ENCODE peak calls at places on chromosomes 7 and 10, in four cellular contexts. H, I, D and Y are unnamed samples.

GRCh38 chr10:112202561-112203241 is 19.1 kb upstream of the GPAM start:
- DNase-seq in H (no peak), I (no peak), D (no peak), Y (no peak)

GRCh38 chr10:71078454-71079145 is 133.8 kb upstream of the UNC5B start:
- DNase-seq in H (no peak), I (peak; percentile 2), D (no peak), Y (peak; percentile 38)

GRCh38 chr10:23196915-23197314 is 4.8 kb downstream of the PTF1A start:
- DNase-seq in H (no peak), I (no peak), D (no peak), Y (no peak)

GRCh38 chr10:112622786-112623185 is 175.8 kb downstream of the VTI1A start:
- DNase-seq in H (no peak), I (no peak), D (no peak), Y (no peak)

GRCh38 chr10:78768041-78768569 is 300.7 kb upstream of the ZMIZ1 start:
- DNase-seq in H (no peak), I (no peak), D (no peak), Y (no peak)

GRCh38 chr7:106679153-106679931 is 18.4 kb upstream of the CCDC71L start:
- DNase-seq in H (no peak), I (no peak), D (no peak), Y (peak; percentile 57)

GRCh38 chr7:158976468-158976848 is 120.1 kb downstream of the DYNC2I1 start:
- DNase-seq in H (no peak), I (no peak), D (no peak), Y (no peak)

GRCh38 chr10:49622426-49623425 is 8.9 kb downstream of the CHAT start:
- DNase-seq in H (no peak), I (no peak), D (no peak), Y (peak; percentile 23)

GRCh38 chr10:124864421-124865193 is 63.0 kb downstream of the ABRAXAS2 start:
- DNase-seq in H (no peak), I (peak; percentile 26), D (no peak), Y (no peak)

GRCh38 chr10:114862456-114862855 is 40.9 kb downstream of the FHIP2A start:
- DNase-seq in H (no peak), I (no peak), D (no peak), Y (no peak)

GRCh38 chr10:104324931-104325330 is 13.3 kb downstream of the ITPRIP start:
- DNase-seq in H (no peak), I (no peak), D (no peak), Y (no peak)

GRCh38 chr10:112967200-112967599 is 17.2 kb downstream of the TCF7L2 start:
- DNase-seq in H (no peak), I (no peak), D (no peak), Y (no peak)

GRCh38 chr10:50991496-50992355 is 82.6 kb upstream of the PRKG1 start:
- DNase-seq in H (peak; percentile 64), I (peak; percentile 10), D (no peak), Y (no peak)

GRCh38 chr7:15643000-15643705 is 43.3 kb downstream of the MEOX2 start:
- DNase-seq in H (no peak), I (no peak), D (no peak), Y (no peak)

GRCh38 chr7:81690251-81690650 is 79.6 kb downstream of the HGF start:
- DNase-seq in H (no peak), I (peak; percentile 4), D (no peak), Y (no peak)

GRCh38 chr7:81692146-81692905 is 77.5 kb downstream of the HGF start:
- DNase-seq in H (no peak), I (no peak), D (no peak), Y (no peak)

GRCh38 chr7:81690688-81691087 is 79.2 kb downstream of the HGF start:
- DNase-seq in H (no peak), I (no peak), D (no peak), Y (no peak)

GRCh38 chr7:81693080-81693479 is 76.8 kb downstream of the HGF start:
- DNase-seq in H (no peak), I (no peak), D (no peak), Y (no peak)

GRCh38 chr7:81691199-81691821 is 78.5 kb downstream of the HGF start:
- DNase-seq in H (no peak), I (no peak), D (no peak), Y (no peak)
- H3K27ac ChIP-seq in H (peak overlapping the region; percentile 72), I (no peak overlapping the region), D (no peak overlapping the region), Y (peak overlapping the region; percentile 26)

DNA sequence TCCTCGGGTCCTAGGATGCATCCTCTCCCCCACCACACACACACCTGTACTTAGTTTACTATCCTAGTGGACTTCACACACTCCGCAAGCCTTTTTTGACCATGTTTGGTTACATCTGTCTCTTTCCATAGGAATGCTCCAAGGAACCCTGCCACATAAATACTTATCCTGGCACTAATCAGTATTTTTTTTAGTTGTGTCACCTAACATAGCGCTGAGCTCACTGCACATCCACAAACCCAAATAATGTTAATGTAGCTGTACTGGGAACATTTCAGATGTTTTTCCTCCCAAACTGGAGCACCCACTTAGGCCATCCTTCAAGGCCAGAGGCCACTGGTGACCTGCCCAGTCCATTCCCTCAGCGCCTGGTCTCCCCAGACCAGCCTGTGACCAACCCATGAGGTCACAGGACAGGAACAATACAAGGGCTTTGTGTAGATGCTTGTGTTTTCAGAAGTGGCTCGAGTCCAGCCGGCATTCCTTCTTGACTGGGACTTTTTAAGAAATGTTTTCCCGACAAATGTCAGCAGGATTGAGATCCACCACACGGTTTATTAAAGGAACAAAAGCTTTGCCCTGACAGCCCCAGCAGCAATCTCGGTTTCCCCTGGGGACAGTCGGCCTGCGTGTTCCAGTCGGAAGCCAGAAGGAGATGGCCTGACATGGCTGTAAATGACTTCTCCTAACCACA is 181.4 kb downstream of the JCAD start:
- DNase-seq in H (no peak), I (no peak), D (no peak), Y (no peak)
- H3K27ac ChIP-seq in H (no peak overlapping the region), I (no peak overlapping the region), D (no peak overlapping the region), Y (no peak overlapping the region)

GRCh38 chr7:117652943-117653700 is 173.3 kb downstream of the CFTR start:
- DNase-seq in H (no peak), I (no peak), D (no peak), Y (no peak)
- H3K27ac ChIP-seq in H (no peak overlapping the region), I (no peak overlapping the region), D (no peak overlapping the region), Y (no peak overlapping the region)

DNA sequence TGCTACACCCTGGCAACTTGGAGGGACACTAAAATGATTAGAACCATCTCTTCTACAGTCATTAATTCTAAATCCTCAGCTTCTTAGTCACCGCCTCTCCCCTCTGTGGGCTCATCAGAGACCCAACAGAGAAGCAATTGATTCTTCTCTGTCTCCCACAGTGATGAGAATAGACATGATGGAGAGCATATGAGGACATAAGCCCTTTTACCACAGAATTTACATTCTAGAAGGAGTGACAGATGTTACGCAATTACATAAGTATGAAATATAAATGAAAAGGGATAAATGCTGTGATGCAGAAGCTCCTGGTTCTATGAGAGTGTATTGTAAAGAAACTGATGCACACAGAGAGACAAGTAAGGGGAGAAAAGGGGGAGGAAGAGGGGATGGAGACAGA is 18.1 kb upstream of the ABCB5 start:
- DNase-seq in H (no peak), I (no peak), D (no peak), Y (no peak)
- H3K27ac ChIP-seq in H (no peak overlapping the region), I (no peak overlapping the region), D (no peak overlapping the region), Y (peak overlapping the region; percentile 17)

GRCh38 chr7:121505021-121505420 is 108.9 kb upstream of the FAM3C start:
- DNase-seq in H (no peak), I (no peak), D (no peak), Y (no peak)
- H3K27ac ChIP-seq in H (peak overlapping the region; percentile 92), I (no peak overlapping the region), D (no peak overlapping the region), Y (peak overlapping the region; percentile 68)

DNA sequence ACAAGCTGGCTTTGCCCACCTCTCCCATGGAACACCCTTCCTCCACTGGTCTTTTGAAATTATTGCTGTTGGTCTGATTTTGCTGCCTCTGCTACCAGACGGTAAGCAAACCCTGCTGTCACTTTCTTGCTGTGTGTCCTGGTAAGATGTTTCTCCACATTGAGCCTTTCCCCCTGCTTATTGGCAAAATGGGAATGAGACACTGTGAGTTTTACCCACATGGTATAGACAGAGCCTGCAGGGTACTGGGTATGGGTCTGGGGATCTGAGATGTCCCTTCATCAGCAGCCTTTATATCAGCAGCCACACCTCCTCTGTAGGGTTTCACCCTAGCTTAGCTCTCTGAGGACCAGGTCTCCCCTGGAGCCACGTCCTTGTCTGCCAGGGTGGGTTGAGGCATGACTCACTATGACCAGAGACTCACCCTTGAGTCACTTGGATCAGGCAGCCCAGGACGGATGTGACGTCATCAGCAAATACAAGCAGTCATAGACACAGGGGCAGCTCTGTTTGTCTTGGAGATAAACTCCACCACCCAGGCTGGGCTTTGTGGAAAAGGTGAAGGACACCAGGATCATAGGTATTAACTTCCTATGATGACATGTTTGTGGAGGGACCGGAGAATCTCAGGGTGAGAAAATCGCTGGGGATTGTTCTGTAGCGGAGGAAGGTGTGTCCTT is 17.9 kb upstream of the BAIAP2L1 start:
- DNase-seq in H (peak; percentile 31), I (no peak), D (no peak), Y (peak; percentile 97)
- H3K27ac ChIP-seq in H (no peak overlapping the region), I (no peak overlapping the region), D (no peak overlapping the region), Y (peak overlapping the region; percentile 72)